ENCODE peak calls at places on chromosomes 3 and 15, in nine cellular contexts. P is tibial nerve, M is GM23248, W is AG08395, E is heart left ventricle, C is AG09309, S is DMS 273 treated with DMSO at 0.1 percent for 48 hours, T is anterior cingulate cortex, F is epithelial cell of proximal tubule. U is an unnamed sample.

GRCh38 chr3:56932858-56933257 is 127.6 kb upstream of the SPATA12 start:
- DNase-seq in P (no peak), M (no peak), W (no peak), E (no peak), C (no peak), S (no peak), T (no peak), F (no peak), U (no peak)

GRCh38 chr3:36032180-36032895 is 348.0 kb upstream of the STAC start:
- DNase-seq in P (no peak), M (no peak), W (no peak), E (no peak), C (no peak), S (no peak), T (no peak), F (no peak), U (no peak)

GRCh38 chr3:55828712-55829111 is 341.6 kb upstream of the WNT5A start:
- DNase-seq in P (no peak), M (peak), W (no peak), E (no peak), C (peak), S (no peak), T (no peak), F (no peak), U (no peak)

GRCh38 chr3:104281713-104282112 is 1085.0 kb upstream of the ALCAM start:
- DNase-seq in P (no peak), M (no peak), W (no peak), E (no peak), C (no peak), S (no peak), T (no peak), F (no peak), U (no peak)

GRCh38 chr3:134331811-134332199 is 42.4 kb downstream of the AMOTL2 start:
- DNase-seq in P (no peak), M (no peak), W (no peak), E (no peak), C (no peak), S (no peak), T (no peak), F (no peak), U (no peak)

GRCh38 chr3:12054245-12054644 is 50.1 kb downstream of the SYN2 start:
- DNase-seq in P (no peak), M (no peak), W (no peak), E (no peak), C (no peak), S (no peak), T (no peak), F (no peak), U (no peak)

GRCh38 chr3:132090921-132091320 is 56.1 kb upstream of the CPNE4 start:
- DNase-seq in P (no peak), M (peak), W (no peak), E (no peak), C (no peak), S (no peak), T (no peak), F (no peak), U (no peak)

GRCh38 chr15:98547741-98548166 is 100.6 kb upstream of the IGF1R start:
- DNase-seq in P (peak), M (peak), W (peak), E (peak), C (no peak), S (no peak), T (no peak), F (no peak), U (no peak)

GRCh38 chr3:192608756-192609155 is 118.6 kb downstream of the FGF12 start:
- DNase-seq in P (no peak), M (no peak), W (no peak), E (no peak), C (no peak), S (no peak), T (no peak), F (no peak), U (no peak)

GRCh38 chr3:4995500-4996053 is 16.3 kb downstream of the BHLHE40 start:
- DNase-seq in P (no peak), M (peak), W (no peak), E (no peak), C (no peak), S (no peak), T (no peak), F (peak), U (no peak)

GRCh38 chr3:132509096-132509495 is 88.0 kb upstream of the ACKR4 start:
- DNase-seq in P (no peak), M (peak), W (no peak), E (no peak), C (peak), S (no peak), T (no peak), F (no peak), U (no peak)

GRCh38 chr3:108588616-108589015 is 622 bp downstream of the CIP2A start:
- DNase-seq in P (no peak), M (peak), W (no peak), E (no peak), C (no peak), S (no peak), T (no peak), F (no peak), U (no peak)

GRCh38 chr15:75138016-75138999 is 63.4 kb upstream of the C15orf39 start:
- DNase-seq in P (no peak), M (peak), W (peak), E (no peak), C (peak), S (peak), T (no peak), F (no peak), U (no peak)

GRCh38 chr3:42801784-42802183 is 2.5 kb downstream of the HIGD1A start:
- DNase-seq in P (no peak), M (no peak), W (no peak), E (no peak), C (no peak), S (no peak), T (no peak), F (no peak), U (no peak)

GRCh38 chr3:151425640-151426336 is 35.1 kb downstream of the IGSF10 start:
- DNase-seq in P (no peak), M (peak), W (no peak), E (no peak), C (no peak), S (no peak), T (no peak), F (no peak), U (no peak)

GRCh38 chr15:100284701-100285100 is 57.1 kb downstream of the ADAMTS17 start:
- DNase-seq in P (peak), M (no peak), W (no peak), E (peak), C (no peak), S (no peak), T (no peak), F (no peak), U (no peak)